ENCODE peak calls at places on chromosomes 12 and 14, in eight cellular contexts. M is Calu3; S is neural crest cell; G is epithelial cell of esophagus; H is OCI-LY7; F is CD8-positive, alpha-beta T cell; R is uterus; D is HCT116. E is an unnamed sample.
A peak's percentile ranks its signal among the peaks of the same experiment; 100 is the strongest.

GRCh38 chr14:86237733-86238132 is 707.8 kb downstream of the FLRT2 start:
- DNase-seq in D (no peak), G (no peak), M (no peak), S (no peak), F (no peak), H (peak; percentile 58), R (no peak), E (peak; percentile 2)

GRCh38 chr14:61472025-61472672 is 150.8 kb downstream of the PRKCH start:
- DNase-seq in H (peak; percentile 74), M (peak; percentile 29), R (no peak), S (no peak), F (no peak), D (no peak), G (peak; percentile 96), E (peak; percentile 50)

GRCh38 chr14:57875296-57875695 is 9.4 kb upstream of the SLC35F4 start:
- DNase-seq in H (no peak), R (no peak), M (no peak), S (no peak), G (no peak), D (no peak), F (no peak), E (no peak)

GRCh38 chr12:97960741-97961608 is 498.4 kb downstream of the RMST start:
- DNase-seq in S (peak; percentile 53), M (peak; percentile 56), H (peak; percentile 55), F (no peak), D (peak; percentile 8), G (peak; percentile 41), R (no peak), E (peak; percentile 28)

GRCh38 chr12:19301688-19302640 is 137.3 kb upstream of the AEBP2 start:
- DNase-seq in H (no peak), D (no peak), G (no peak), R (no peak), M (no peak), S (no peak), F (no peak), E (no peak)

GRCh38 chr12:27424631-27425230 is 21.8 kb upstream of the SMCO2 start:
- DNase-seq in M (peak; percentile 8), F (no peak), G (peak; percentile 63), H (peak; percentile 41), D (peak; percentile 49), R (peak; percentile 15), S (no peak), E (no peak)

GRCh38 chr12:123937707-123938600 is 34.7 kb downstream of the CCDC92 start:
- DNase-seq in D (no peak), G (no peak), H (no peak), M (no peak), R (no peak), F (peak; percentile 39), S (no peak), E (peak; percentile 20)

GRCh38 chr12:52093346-52093745 is 13.8 kb downstream of the SMIM41 start:
- DNase-seq in S (no peak), M (no peak), R (no peak), H (no peak), G (no peak), F (no peak), D (no peak), E (no peak)

GRCh38 chr14:59905193-59905592 is 14.8 kb upstream of the LRRC9 start:
- DNase-seq in G (no peak), R (no peak), D (no peak), M (no peak), S (no peak), F (no peak), H (no peak), E (no peak)

GRCh38 chr14:88500611-88501010 is 54.2 kb downstream of the PTPN21 start:
- DNase-seq in S (no peak), D (no peak), F (no peak), G (no peak), H (no peak), M (no peak), R (no peak), E (no peak)

GRCh38 chr12:115691123-115691522 is 586.4 kb downstream of the MED13L start:
- DNase-seq in R (no peak), G (no peak), H (no peak), M (no peak), S (no peak), F (no peak), D (peak; percentile 16), E (no peak)

GRCh38 chr14:26735811-26736210 is 138.0 kb upstream of the NOVA1 start:
- DNase-seq in D (no peak), H (no peak), G (peak; percentile 55), M (no peak), R (no peak), F (no peak), S (no peak), E (no peak)

GRCh38 chr14:26729851-26730250 is 132.0 kb upstream of the NOVA1 start:
- DNase-seq in M (no peak), F (no peak), S (no peak), R (no peak), H (no peak), G (no peak), D (no peak), E (no peak)

DNA sequence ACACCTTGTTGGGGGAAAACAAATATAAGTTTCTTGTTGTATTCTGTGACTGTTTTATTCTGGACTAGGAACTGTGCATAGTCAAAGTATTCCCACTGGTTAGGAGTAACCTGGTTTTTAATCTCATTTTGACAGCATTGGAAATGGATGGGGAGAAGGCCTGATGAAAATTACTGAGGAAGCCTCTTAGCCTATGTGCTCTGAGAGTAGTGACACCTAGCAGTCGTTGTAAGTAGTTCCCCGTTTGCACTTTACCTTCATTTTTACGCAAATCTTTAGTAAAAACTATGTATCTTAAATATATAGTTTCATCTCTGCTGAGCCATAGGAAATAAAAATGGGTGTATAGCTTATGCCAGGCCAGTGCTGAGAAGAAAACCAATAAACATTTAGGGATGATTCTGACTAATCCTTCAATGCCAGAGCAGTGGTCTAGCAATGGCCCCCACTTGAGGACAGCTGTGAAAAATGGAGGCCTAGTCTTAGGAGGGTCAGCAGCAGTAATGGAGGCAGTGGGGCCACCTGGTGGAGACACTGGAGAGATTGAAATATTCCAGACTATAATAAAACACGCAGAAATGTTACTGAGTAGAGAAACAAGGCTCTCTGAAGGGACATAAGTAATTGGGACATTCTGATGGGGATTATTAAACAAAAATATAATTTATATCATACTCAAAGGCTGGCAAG is 133.2 kb upstream of the NOVA1 start:
- DNase-seq in G (peak; percentile 26), H (peak; percentile 0), F (no peak), D (no peak), M (no peak), S (peak; percentile 8), R (no peak), E (no peak)
- TF ChIP-seq CTCF in G (peak; percentile 47), H (peak; percentile 58), F (no peak), D (no peak), M (no peak), S (peak; percentile 61), R (no peak), E (no peak)

DNA sequence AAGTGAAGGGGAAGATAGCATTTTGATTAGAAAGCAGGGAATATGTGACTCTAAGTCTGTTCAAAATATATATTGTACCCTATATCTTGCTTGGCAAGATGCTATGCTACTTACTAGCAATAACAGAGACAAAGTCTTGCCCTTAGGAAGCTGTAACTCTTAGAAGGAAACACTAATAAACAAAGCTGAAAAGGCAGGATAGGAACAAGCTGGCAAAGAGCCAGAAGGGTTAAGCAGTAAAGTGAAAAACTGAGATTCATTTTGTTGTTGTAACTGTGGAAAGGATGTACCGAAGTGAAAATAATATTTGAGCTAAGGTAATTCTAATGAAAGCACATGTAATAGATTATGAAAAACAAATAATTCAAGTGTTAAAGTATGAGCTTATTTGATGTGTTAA is 527.1 kb upstream of the FLRT2 start:
- DNase-seq in S (no peak), D (no peak), R (no peak), M (no peak), G (no peak), F (no peak), H (no peak), E (no peak)
- TF ChIP-seq CTCF in S (no peak), D (no peak), R (no peak), M (no peak), G (no peak), F (no peak), H (no peak), E (no peak)

GRCh38 chr14:26526132-26526531 is 71.7 kb downstream of the NOVA1 start:
- DNase-seq in M (no peak), G (no peak), R (no peak), S (no peak), F (no peak), D (no peak), H (no peak), E (no peak)

GRCh38 chr14:26528415-26529182 is 69.2 kb downstream of the NOVA1 start:
- DNase-seq in M (no peak), R (peak; percentile 62), F (no peak), S (no peak), H (no peak), D (no peak), G (no peak), E (no peak)

GRCh38 chr14:26527095-26527494 is 70.7 kb downstream of the NOVA1 start:
- DNase-seq in R (no peak), M (no peak), D (no peak), S (no peak), H (no peak), F (no peak), G (peak; percentile 0), E (no peak)

GRCh38 chr14:26531894-26532293 is 65.9 kb downstream of the NOVA1 start:
- DNase-seq in R (no peak), D (no peak), H (no peak), F (no peak), G (peak; percentile 62), M (no peak), S (no peak), E (no peak)
- TF ChIP-seq CTCF in R (no peak), D (no peak), H (no peak), F (no peak), G (peak; percentile 38), M (no peak), S (peak; percentile 34), E (no peak)

DNA sequence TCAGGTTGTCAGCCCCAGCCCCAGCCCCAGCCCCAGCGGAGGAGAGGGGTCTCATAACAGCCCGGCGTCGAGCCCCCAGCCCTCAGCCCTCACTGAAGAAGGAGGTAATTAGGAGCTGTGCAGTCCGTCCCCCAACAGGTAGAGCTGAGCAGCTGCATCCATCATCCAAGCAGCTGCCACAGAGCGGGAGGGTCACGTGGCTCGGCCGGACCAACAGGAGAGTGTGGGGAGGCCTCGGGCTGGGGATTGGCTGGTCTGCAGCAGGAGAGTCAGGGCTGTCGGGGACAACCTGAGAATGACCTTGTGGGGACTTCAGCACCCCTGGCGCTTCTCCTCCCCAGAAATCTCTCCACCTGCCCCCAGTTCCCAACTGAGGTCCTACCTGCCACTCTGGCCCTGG is 29.6 kb downstream of the SMUG1 start:
- DNase-seq in S (peak; percentile 27), H (peak; percentile 66), F (no peak), M (no peak), D (peak; percentile 50), R (no peak), G (peak; percentile 37), E (no peak)
- TF ChIP-seq CTCF in S (no peak), H (peak; percentile 29), F (no peak), M (no peak), D (peak; percentile 23), R (no peak), G (no peak), E (no peak)

E was measured in B cell.